ENCODE peak calls at places on chromosomes 3 and 15, in five cellular contexts. R, A, M, F and Y are unnamed samples.

GRCh38 chr3:73094127-73094526 is 32.7 kb downstream of the EBLN2 start:
- DNase-seq in R (peak), M (no peak), F (peak), A (no peak), Y (peak)

GRCh38 chr3:88031543-88032148 is 27.2 kb downstream of the CGGBP1 start:
- DNase-seq in A (peak), R (no peak), M (peak), F (no peak), Y (no peak)

GRCh38 chr3:138222316-138222715 is 35.2 kb downstream of the ARMC8 start:
- DNase-seq in F (no peak), R (no peak), A (no peak), M (no peak), Y (no peak)

GRCh38 chr3:98596902-98597500 is 3.6 kb upstream of the CPOX start:
- DNase-seq in R (peak), F (peak), M (peak), A (peak), Y (peak)

GRCh38 chr3:139339219-139339906 is 4.5 kb upstream of the MRPS22 start:
- DNase-seq in F (no peak), A (peak), R (peak), M (no peak), Y (no peak)

GRCh38 chr15:84750583-84751092 is 2.2 kb downstream of the ZNF592 start:
- DNase-seq in R (no peak), A (no peak), F (no peak), M (no peak), Y (no peak)

GRCh38 chr3:12423918-12424634 is 60.2 kb upstream of the TSEN2 start:
- DNase-seq in F (peak), M (no peak), A (peak), R (no peak), Y (peak)

GRCh38 chr3:20080956-20081554 is 40.8 kb downstream of the KAT2B start:
- DNase-seq in R (peak), A (peak), M (peak), F (peak), Y (peak)

GRCh38 chr3:71145954-71146353 is 437.6 kb downstream of the FOXP1 start:
- DNase-seq in M (no peak), R (no peak), A (no peak), F (no peak), Y (no peak)

GRCh38 chr3:184322731-184323487 is 8.5 kb downstream of the EIF4G1 start:
- DNase-seq in A (no peak), M (no peak), R (no peak), F (peak), Y (no peak)

GRCh38 chr15:98866503-98866902 is 141.1 kb downstream of the PGPEP1L start:
- DNase-seq in R (no peak), A (peak), F (peak), M (no peak), Y (peak)

GRCh38 chr15:66800584-66801235 is 98.7 kb downstream of the SMAD6 start:
- DNase-seq in M (no peak), F (no peak), R (no peak), A (no peak), Y (peak)

GRCh38 chr15:29064290-29064689 is 178.5 kb downstream of the APBA2 start:
- DNase-seq in A (no peak), F (no peak), R (no peak), M (no peak), Y (no peak)

GRCh38 chr3:37182816-37183215 is 8.4 kb upstream of the LRRFIP2 start:
- DNase-seq in R (no peak), A (no peak), F (no peak), M (no peak), Y (no peak)

GRCh38 chr3:37179144-37179967 is 5.0 kb upstream of the LRRFIP2 start:
- DNase-seq in A (no peak), R (no peak), F (no peak), M (no peak), Y (no peak)

GRCh38 chr3:37183976-37184375 is 9.6 kb upstream of the LRRFIP2 start:
- DNase-seq in M (no peak), A (no peak), F (no peak), R (no peak), Y (no peak)

GRCh38 chr3:37183375-37183831 is 9.0 kb upstream of the LRRFIP2 start:
- DNase-seq in M (no peak), R (no peak), A (peak), F (no peak), Y (no peak)

GRCh38 chr3:37181766-37182165 is 7.4 kb upstream of the LRRFIP2 start:
- DNase-seq in M (no peak), F (no peak), A (no peak), R (no peak), Y (no peak)
- TF ChIP-seq CTCF in M (no peak), F (no peak), A (no peak), R (no peak), Y (no peak)

DNA sequence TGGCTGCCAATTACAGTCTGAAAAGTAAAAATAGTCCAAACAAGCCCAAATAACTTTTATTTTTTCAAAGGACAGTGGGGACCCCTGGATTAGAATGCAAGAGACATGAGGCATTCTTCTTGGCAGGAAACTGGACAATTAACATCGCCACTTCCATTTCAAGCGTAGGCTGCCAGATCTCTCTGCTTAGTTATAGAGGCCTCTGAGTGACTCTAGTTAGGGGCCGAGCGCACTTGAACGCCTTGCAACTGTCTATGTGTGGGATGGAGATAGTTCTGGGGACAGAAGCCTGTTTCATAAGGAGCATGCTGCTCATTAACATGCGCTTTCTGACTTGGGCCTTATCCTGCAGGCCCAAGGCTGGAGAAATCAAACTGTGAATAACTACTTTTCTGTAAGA is 189.1 kb downstream of the GHSR start:
- DNase-seq in F (no peak), R (no peak), A (no peak), M (no peak), Y (no peak)
- H3K4me2 ChIP-seq in F (peak), R (no peak), A (no peak), M (no peak), Y (no peak)

GRCh38 chr15:40232625-40233070 is 6.2 kb upstream of the PAK6 start:
- DNase-seq in F (no peak), R (no peak), A (peak), M (no peak), Y (no peak)
- TF ChIP-seq RCOR1 in F (no peak), R (no peak), A (no peak), M (no peak), Y (no peak)

GRCh38 chr3:76585794-76586392 is 454.0 kb upstream of the ROBO2 start:
- DNase-seq in M (no peak), A (peak), F (peak), R (peak), Y (peak)
- TF ChIP-seq CTCF in M (peak), A (peak), F (peak), R (no peak), Y (peak)

DNA sequence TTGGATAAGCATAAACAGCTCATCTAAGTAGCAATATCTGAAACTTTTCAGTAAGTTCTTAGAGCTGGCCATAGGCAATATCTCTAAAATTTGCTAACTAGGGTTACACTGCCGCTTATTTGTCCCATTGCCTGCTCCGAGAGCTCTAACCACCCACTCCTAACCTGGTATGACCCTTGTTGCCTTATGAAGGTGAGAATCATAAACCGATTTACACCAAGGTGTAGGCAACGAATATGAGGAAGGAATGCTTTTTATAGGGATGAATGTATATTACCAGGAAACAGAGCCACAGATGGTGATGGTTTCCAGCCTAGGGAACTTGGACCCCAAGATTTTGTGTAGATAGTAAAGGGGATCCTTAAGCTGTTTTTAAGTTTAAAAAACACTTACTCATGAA is 440.9 kb downstream of the PDCD6IP start:
- DNase-seq in A (no peak), R (no peak), F (no peak), M (no peak), Y (no peak)
- H3K4me2 ChIP-seq in A (no peak), R (no peak), F (no peak), M (no peak), Y (no peak)

GRCh38 chr3:44954962-44955361 is 21.0 kb downstream of the ZDHHC3 start:
- DNase-seq in M (no peak), R (no peak), F (no peak), A (peak), Y (no peak)
- TF ChIP-seq RCOR1 in M (no peak), R (no peak), F (no peak), A (no peak), Y (no peak)

GRCh38 chr3:23760871-23761373 is 44.8 kb upstream of the UBE2E1 start:
- DNase-seq in A (no peak), R (no peak), M (peak), F (no peak), Y (no peak)

GRCh38 chr3:23763040-23763477 is 42.7 kb upstream of the UBE2E1 start:
- DNase-seq in F (peak), A (peak), M (no peak), R (no peak), Y (no peak)

GRCh38 chr3:23762214-23763039 is 43.3 kb upstream of the UBE2E1 start:
- DNase-seq in R (no peak), M (peak), A (no peak), F (peak), Y (no peak)

GRCh38 chr3:23760325-23760724 is 45.4 kb upstream of the UBE2E1 start:
- DNase-seq in A (no peak), F (no peak), R (no peak), M (no peak), Y (no peak)

DNA sequence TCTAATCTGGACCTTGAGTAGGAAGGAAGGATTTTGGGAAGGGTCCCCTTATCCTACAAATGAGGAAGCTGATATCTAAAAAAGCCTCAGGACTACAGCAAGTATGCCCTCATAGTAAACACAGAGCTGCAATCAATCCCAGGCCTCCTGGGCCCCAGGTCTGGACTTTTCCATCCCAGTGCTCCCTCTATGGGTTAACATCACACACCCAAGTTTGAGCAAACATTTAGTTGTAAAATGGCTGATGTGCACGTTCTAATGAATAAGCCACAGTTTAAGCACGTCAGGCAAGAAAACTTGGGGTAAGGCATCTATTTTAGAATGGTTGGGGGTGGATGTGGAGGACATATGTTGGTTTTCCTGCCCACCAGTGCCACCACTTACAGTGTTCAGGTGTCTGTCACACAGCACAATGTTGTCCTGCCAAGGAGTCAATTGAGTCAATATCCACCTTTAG is 44.3 kb upstream of the UBE2E1 start:
- DNase-seq in F (no peak), M (peak), A (peak), R (no peak), Y (peak)
- TF ChIP-seq CTCF in F (peak), M (peak), A (peak), R (peak), Y (peak)

GRCh38 chr15:90018216-90018831 is 17.2 kb downstream of the ZNF710 start:
- DNase-seq in R (no peak), A (no peak), F (no peak), M (no peak), Y (no peak)

GRCh38 chr15:90021108-90021507 is 20.0 kb downstream of the ZNF710 start:
- DNase-seq in M (no peak), R (no peak), F (no peak), A (no peak), Y (no peak)

GRCh38 chr15:90020041-90020735 is 19.1 kb downstream of the ZNF710 start:
- DNase-seq in F (no peak), R (no peak), A (no peak), M (no peak), Y (no peak)

GRCh38 chr15:90022345-90022744 is 21.2 kb downstream of the ZNF710 start:
- DNase-seq in A (no peak), R (no peak), M (no peak), F (no peak), Y (no peak)

DNA sequence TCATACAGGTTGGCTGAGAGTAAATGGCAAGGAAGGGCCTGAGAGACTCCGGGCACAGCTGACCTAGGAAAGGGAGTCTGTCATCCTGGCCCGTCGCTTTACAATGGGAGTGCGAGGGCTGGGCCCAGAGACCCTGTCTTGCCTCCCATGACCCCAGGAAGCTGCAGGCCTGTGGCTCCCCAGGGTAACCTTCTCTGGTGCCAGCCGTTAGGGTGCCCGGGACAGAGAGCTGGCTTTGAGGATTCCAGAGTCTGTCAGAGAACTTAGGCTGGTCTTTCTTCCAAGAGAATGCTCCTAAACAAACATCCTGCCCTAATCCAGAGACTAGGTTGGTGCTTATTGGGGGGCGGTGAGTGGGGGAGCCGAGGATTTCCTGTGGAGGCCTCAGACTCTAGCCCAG is 18.5 kb downstream of the ZNF710 start:
- DNase-seq in F (no peak), A (no peak), R (no peak), M (no peak), Y (no peak)
- H3K4me2 ChIP-seq in F (no peak), A (no peak), R (no peak), M (peak), Y (no peak)

GRCh38 chr3:55484191-55484644 is 2.9 kb downstream of the WNT5A start:
- DNase-seq in R (no peak), A (no peak), F (no peak), M (no peak), Y (no peak)

GRCh38 chr3:55484741-55485207 is 2.3 kb downstream of the WNT5A start:
- DNase-seq in A (no peak), F (no peak), M (no peak), R (no peak), Y (no peak)

GRCh38 chr3:55481918-55482495 is 5.1 kb downstream of the WNT5A start:
- DNase-seq in A (peak), R (no peak), M (no peak), F (no peak), Y (no peak)

GRCh38 chr3:55482496-55483195 is 4.5 kb downstream of the WNT5A start:
- DNase-seq in A (peak), F (no peak), R (no peak), M (no peak), Y (no peak)

DNA sequence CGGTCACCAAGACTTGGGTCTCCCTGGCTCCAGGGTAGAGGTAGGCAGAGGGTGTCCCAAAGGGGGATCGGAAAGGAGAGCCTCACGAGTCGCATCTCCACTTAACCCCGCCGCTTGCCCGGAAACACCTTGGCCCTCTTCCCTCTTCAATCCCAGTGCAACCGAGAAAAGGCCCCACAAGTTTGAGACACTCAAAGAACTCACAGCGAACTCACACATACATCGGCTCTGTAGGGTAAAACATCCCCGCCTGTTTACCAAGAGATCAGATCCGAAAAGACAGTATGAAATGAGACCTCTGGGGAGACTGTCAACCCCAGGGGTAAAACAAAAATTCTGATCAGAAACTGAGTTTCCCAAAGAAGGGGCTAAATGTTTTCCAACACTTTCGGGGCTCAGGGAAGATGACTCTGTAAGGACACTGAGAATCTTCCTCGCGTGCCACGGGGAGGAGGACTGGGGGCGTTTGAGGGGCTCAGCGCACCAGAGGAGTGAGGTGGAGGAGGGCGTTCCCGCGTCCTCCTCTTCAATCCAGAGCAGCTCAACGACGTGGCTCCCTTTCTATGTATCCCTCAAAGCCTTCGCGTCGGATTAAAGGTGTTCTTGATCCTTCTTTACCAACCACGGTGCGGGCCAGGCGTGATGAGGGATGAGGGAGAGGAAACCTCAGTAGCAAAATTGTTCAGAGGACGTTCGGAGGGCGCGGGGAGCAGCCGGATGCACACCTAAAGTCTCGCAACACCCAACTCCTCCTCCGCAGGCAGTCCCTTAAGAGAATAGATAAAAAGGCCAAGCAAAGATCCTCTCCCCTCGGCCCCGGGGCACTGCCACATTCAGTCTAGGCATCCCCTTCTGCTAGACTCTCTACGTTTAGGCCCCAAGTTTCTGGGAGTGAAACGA is 3.7 kb downstream of the WNT5A start:
- DNase-seq in M (no peak), F (no peak), A (no peak), R (no peak), Y (no peak)
- TF ChIP-seq RCOR1 in M (no peak), F (no peak), A (no peak), R (no peak), Y (no peak)

DNA sequence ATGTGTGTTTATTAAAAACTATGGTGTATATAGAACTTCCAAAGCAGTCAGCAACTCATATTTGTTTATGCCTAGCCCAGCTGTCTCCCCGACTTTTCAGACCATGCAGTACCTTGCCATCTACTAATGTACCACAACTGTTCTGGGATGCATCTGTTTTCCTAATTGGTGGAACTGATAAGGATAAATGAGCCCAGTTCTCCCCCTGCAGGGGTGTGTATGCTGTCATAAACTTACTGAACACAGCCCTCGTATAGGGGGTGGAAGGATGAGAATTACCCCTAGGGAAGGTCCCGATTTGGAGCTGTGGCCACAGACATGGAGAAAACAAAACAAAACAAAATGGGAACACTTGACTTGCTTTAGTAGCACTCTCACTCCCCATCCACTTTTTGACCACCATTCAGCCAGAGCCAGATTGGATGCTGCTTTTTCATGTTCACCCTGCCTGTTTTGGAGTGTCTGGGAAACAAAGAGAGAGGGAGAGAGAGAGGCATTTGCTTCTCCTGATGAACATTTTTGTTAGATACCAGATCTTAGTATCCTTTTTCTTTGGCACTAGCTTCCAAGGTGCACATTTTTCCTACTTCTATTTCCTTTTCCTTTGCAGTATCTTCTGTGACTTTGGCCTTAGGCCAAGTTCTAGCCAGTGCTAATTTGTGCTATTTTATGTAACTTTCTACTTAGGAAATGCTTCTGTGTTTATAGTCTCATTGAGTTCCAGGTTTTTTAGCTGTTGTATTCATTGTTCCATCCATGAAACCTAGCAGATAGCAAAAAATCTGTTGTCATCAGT is 29.1 kb downstream of the CADM2 start:
- DNase-seq in F (peak), A (no peak), R (no peak), M (no peak), Y (no peak)
- TF ChIP-seq CTCF in F (no peak), A (no peak), R (no peak), M (no peak), Y (no peak)